ENCODE peak calls at places on chromosomes 16 and 17, in ten cellular contexts. V, Y, Q, O, C, R, M, N, A and X are unnamed samples.

GRCh38 chr17:61132524-61133025 is 267.1 kb upstream of the TBX2 start:
- DNase-seq in V (no peak), Y (no peak), Q (no peak), O (no peak), C (no peak), R (no peak), M (no peak), N (no peak), A (no peak), X (no peak)

GRCh38 chr16:23710008-23710407 is 3.0 kb downstream of the ERN2 start:
- DNase-seq in V (no peak), Y (no peak), Q (no peak), O (no peak), C (no peak), R (no peak), M (no peak), N (no peak), A (no peak), X (no peak)

GRCh38 chr16:84897911-84898377 is 78.2 kb downstream of the CRISPLD2 start:
- DNase-seq in V (no peak), Y (no peak), Q (no peak), O (no peak), C (no peak), R (no peak), M (no peak), N (peak; percentile 80), A (peak; percentile 44), X (no peak)

GRCh38 chr17:16488572-16488997 is 3.4 kb downstream of the LRRC75A start:
- DNase-seq in V (no peak), Y (no peak), Q (no peak), O (no peak), C (no peak), R (no peak), M (no peak), N (peak; percentile 52), A (peak; percentile 47), X (no peak)

GRCh38 chr17:18089613-18090012 is 1.9 kb downstream of the DRG2 start:
- DNase-seq in V (no peak), Y (no peak), Q (no peak), O (no peak), C (no peak), R (no peak), M (no peak), N (no peak), A (no peak), X (no peak)

GRCh38 chr16:27639588-27640276 is 89.8 kb downstream of the KATNIP start:
- DNase-seq in V (peak; percentile 45), Y (no peak), Q (peak; percentile 56), O (no peak), C (peak; percentile 39), R (peak; percentile 25), M (no peak), N (peak; percentile 89), A (peak; percentile 74), X (peak; percentile 33)

GRCh38 chr17:44733753-44734152 is 25.0 kb upstream of the ADAM11 start:
- DNase-seq in V (peak; percentile 47), Y (no peak), Q (peak; percentile 25), O (no peak), C (no peak), R (no peak), M (no peak), N (peak; percentile 66), A (peak; percentile 84), X (no peak)

GRCh38 chr17:74430706-74431567 is 951 bp upstream of the GPRC5C start:
- DNase-seq in V (peak; percentile 63), Y (no peak), Q (peak; percentile 85), O (peak; percentile 83), C (peak; percentile 3), R (no peak), M (peak; percentile 73), N (peak; percentile 58), A (peak; percentile 90), X (peak; percentile 92)

GRCh38 chr17:65557349-65558310 is 3.8 kb downstream of the AXIN2 start:
- DNase-seq in V (no peak), Y (no peak), Q (peak; percentile 59), O (no peak), C (peak; percentile 52), R (no peak), M (no peak), N (no peak), A (no peak), X (no peak)

GRCh38 chr17:44933824-44934744 is 13.5 kb downstream of the KIF18B start:
- DNase-seq in V (no peak), Y (no peak), Q (no peak), O (no peak), C (no peak), R (no peak), M (no peak), N (no peak), A (no peak), X (no peak)

GRCh38 chr17:49315974-49316570 is 46.0 kb downstream of the ZNF652 start:
- DNase-seq in V (no peak), Y (no peak), Q (peak; percentile 29), O (no peak), C (peak; percentile 29), R (no peak), M (no peak), N (no peak), A (no peak), X (no peak)

GRCh38 chr17:45132569-45133463 is 501 bp upstream of the PLCD3 start:
- DNase-seq in V (peak; percentile 75), Y (peak; percentile 68), Q (peak; percentile 83), O (peak; percentile 88), C (peak; percentile 78), R (peak; percentile 73), M (peak; percentile 75), N (peak; percentile 90), A (peak; percentile 93), X (peak; percentile 85)

GRCh38 chr17:19502517-19502916 is 31.1 kb upstream of the SLC47A1 start:
- DNase-seq in V (no peak), Y (no peak), Q (no peak), O (peak; percentile 14), C (no peak), R (peak; percentile 69), M (no peak), N (no peak), A (no peak), X (no peak)

GRCh38 chr16:85640606-85641005 is 27.5 kb downstream of the GSE1 start:
- DNase-seq in V (no peak), Y (no peak), Q (no peak), O (no peak), C (no peak), R (no peak), M (no peak), N (no peak), A (no peak), X (no peak)

GRCh38 chr17:4966844-4967538 is 626 bp downstream of the SPAG7 start:
- DNase-seq in V (peak; percentile 91), Y (peak; percentile 80), Q (peak; percentile 100), O (peak; percentile 97), C (peak; percentile 100), R (peak; percentile 99), M (peak; percentile 99), N (peak; percentile 100), A (peak; percentile 99), X (peak; percentile 100)

GRCh38 chr17:7851438-7852261 is 3.2 kb upstream of the TMEM88 start:
- DNase-seq in V (peak; percentile 94), Y (peak; percentile 91), Q (peak; percentile 62), O (peak; percentile 92), C (peak; percentile 77), R (peak; percentile 93), M (peak; percentile 86), N (peak; percentile 97), A (peak; percentile 91), X (peak; percentile 90)

GRCh38 chr17:31427684-31428083 is 36.2 kb downstream of the RAB11FIP4 start:
- DNase-seq in V (no peak), Y (no peak), Q (no peak), O (no peak), C (no peak), R (no peak), M (no peak), N (no peak), A (no peak), X (no peak)